ENCODE peak calls at places on chromosomes 11 and 22, in five cellular contexts. H is PC-9, O is tibial nerve, E is IMR-90, W is tibial artery. D is an unnamed sample.

GRCh38 chr11:57072640-57073039 is 83.9 kb downstream of the OR5AK2 start:
- DNase-seq in H (peak; percentile 98), O (peak; percentile 6), E (peak; percentile 97), W (no peak), D (no peak)

GRCh38 chr11:86811637-86812321 is 11.4 kb downstream of the PRSS23 start:
- DNase-seq in H (peak; percentile 85), O (no peak), E (peak; percentile 85), W (no peak), D (no peak)

GRCh38 chr11:45864041-45864440 is 16.8 kb downstream of the CRY2 start:
- DNase-seq in H (no peak), O (no peak), E (peak; percentile 21), W (no peak), D (no peak)

GRCh38 chr11:46682773-46683752 is 17.4 kb downstream of the ARHGAP1 start:
- DNase-seq in H (no peak), O (no peak), E (no peak), W (no peak), D (peak; percentile 58)

GRCh38 chr11:44615913-44616806 is 50.7 kb downstream of the CD82 start:
- DNase-seq in H (no peak), O (no peak), E (no peak), W (peak; percentile 9), D (peak; percentile 5)

GRCh38 chr22:19480173-19480568 is 451 bp downstream of the CDC45 start:
- DNase-seq in H (no peak), O (no peak), E (no peak), W (no peak), D (no peak)

GRCh38 chr11:63767415-63768231 is 952 bp downstream of the ZFTA start:
- DNase-seq in H (peak; percentile 64), O (peak; percentile 73), E (peak; percentile 74), W (peak; percentile 84), D (peak; percentile 34)

GRCh38 chr22:47816121-47816915 is 1053.9 kb downstream of the TBC1D22A start:
- DNase-seq in H (no peak), O (no peak), E (no peak), W (no peak), D (no peak)

GRCh38 chr11:70532728-70533127 is 134.4 kb downstream of the CTTN start:
- DNase-seq in H (no peak), O (no peak), E (peak; percentile 28), W (no peak), D (no peak)

GRCh38 chr11:116730568-116730967 is 42.2 kb downstream of the BUD13 start:
- DNase-seq in H (no peak), O (no peak), E (no peak), W (no peak), D (no peak)

GRCh38 chr11:134411887-134412507 is at the start of gene B3GAT1:
- DNase-seq in H (no peak), O (no peak), E (no peak), W (no peak), D (no peak)

GRCh38 chr11:9568161-9568853 is 5.2 kb upstream of the WEE1 start:
- DNase-seq in H (no peak), O (no peak), E (peak; percentile 28), W (no peak), D (no peak)

GRCh38 chr11:76752321-76753175 is 30.6 kb upstream of the TSKU start:
- DNase-seq in H (no peak), O (peak; percentile 89), E (peak; percentile 88), W (peak; percentile 91), D (peak; percentile 77)

GRCh38 chr11:71444811-71445210 is 3.4 kb downstream of the DHCR7 start:
- DNase-seq in H (no peak), O (no peak), E (no peak), W (no peak), D (no peak)

GRCh38 chr11:86524603-86525352 is 147.6 kb downstream of the ME3 start:
- DNase-seq in H (peak; percentile 83), O (no peak), E (peak; percentile 73), W (no peak), D (no peak)

GRCh38 chr22:47290706-47291430 is 528.4 kb downstream of the TBC1D22A start:
- DNase-seq in H (no peak), O (no peak), E (no peak), W (peak; percentile 5), D (no peak)

GRCh38 chr11:74024630-74025029 is 15.7 kb upstream of the UCP3 start:
- DNase-seq in H (no peak), O (peak; percentile 72), E (peak; percentile 92), W (peak; percentile 90), D (peak; percentile 73)

GRCh38 chr22:44530106-44530505 is 32.1 kb upstream of the RTL6 start:
- DNase-seq in H (no peak), O (no peak), E (peak; percentile 35), W (no peak), D (no peak)

GRCh38 chr11:102452461-102453285 is at the start of gene TMEM123:
- DNase-seq in H (peak; percentile 73), O (peak; percentile 67), E (peak; percentile 58), W (peak; percentile 67), D (peak; percentile 31)

GRCh38 chr11:103055174-103055890 is 36.6 kb downstream of the DCUN1D5 start:
- DNase-seq in H (no peak), O (no peak), E (peak; percentile 65), W (no peak), D (no peak)

GRCh38 chr22:48089601-48090331 is 1327.3 kb downstream of the TBC1D22A start:
- DNase-seq in H (no peak), O (peak; percentile 53), E (no peak), W (peak; percentile 48), D (peak; percentile 13)

GRCh38 chr11:3130269-3131071 is 34.6 kb downstream of the OSBPL5 start:
- DNase-seq in H (no peak), O (no peak), E (no peak), W (no peak), D (no peak)

GRCh38 chr11:3132831-3133455 is 32.2 kb downstream of the OSBPL5 start:
- DNase-seq in H (no peak), O (no peak), E (no peak), W (no peak), D (peak; percentile 8)

GRCh38 chr11:3131330-3131941 is 33.7 kb downstream of the OSBPL5 start:
- DNase-seq in H (no peak), O (no peak), E (no peak), W (no peak), D (no peak)

GRCh38 chr11:3133456-3134217 is 31.5 kb downstream of the OSBPL5 start:
- DNase-seq in H (no peak), O (no peak), E (no peak), W (no peak), D (no peak)

DNA sequence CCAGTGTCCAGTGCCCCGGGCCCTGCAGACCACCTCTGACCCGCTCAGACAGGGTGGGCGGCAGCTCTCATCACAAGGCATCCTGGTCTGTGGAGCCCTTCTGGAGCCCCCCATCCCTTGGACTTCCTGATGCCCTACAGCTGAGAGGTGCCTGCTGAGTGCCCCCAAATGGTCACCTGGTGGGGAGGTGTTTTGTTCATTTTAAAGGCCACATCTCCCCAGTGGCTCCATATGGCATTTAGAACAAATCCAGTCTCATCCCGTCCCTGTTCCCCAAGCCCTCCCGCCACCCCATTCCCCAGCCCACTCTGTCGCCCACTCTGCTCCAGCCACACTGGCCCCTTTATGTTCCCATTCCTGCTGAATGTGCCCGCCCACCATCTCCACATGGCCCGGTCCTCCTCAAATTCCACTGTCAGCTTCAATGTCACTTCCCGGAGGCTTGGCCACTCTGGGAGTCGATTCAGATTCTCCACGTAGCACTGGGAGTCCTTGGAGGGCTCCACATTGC is 32.8 kb downstream of the OSBPL5 start:
- DNase-seq in H (no peak), O (no peak), E (no peak), W (no peak), D (no peak)
- H3K4me3 ChIP-seq in H (no peak overlapping the region), O (no peak overlapping the region), E (no peak overlapping the region), W (no peak overlapping the region), D (no peak overlapping the region)

GRCh38 chr11:100922116-100922515 is 207.5 kb downstream of the PGR start:
- DNase-seq in H (peak; percentile 19), O (no peak), E (no peak), W (no peak), D (no peak)
- H3K4me1 ChIP-seq in H (peaks cover 17% of the 10 kb centered on the region), O (no peaks in the 10 kb centered on the region), E (peaks cover 7% of the 10 kb centered on the region), W (no peaks in the 10 kb centered on the region), D (no peaks in the 10 kb centered on the region)

DNA sequence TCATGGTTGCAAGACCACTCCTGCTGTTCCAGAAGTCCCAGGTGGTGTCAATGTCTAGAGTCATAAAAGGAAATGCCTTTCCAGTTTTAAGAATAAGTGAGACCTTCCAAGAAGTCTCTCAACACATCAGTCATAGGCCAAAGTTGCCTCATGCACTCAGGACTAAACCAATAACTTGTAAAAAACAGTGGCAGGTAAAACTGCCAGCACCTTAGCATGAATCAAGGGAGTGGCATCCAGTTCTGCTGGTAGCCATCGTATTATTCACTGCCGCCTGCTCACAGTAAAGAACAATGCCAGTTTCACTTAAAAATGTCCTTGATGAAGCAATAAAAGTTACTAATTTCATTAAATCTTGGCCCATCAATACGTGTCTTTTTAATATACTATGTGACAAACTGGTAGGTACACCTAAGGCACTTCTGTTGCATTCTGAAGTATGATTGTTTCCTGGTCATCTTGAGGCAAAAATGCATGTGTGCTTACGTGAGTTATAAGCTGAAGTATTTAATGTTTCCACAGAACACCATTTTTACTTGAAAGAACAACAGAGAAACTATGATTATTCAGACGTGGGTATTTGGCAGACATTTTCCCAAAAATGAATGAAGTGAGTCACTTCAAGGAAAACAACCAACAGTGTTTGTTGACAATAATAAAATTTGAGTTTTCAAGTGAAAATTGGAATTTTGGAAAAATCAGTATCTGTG is 125.2 kb upstream of the SNX19 start:
- DNase-seq in H (peak; percentile 91), O (no peak), E (no peak), W (no peak), D (no peak)
- H3K4me3 ChIP-seq in H (no peak overlapping the region), O (no peak overlapping the region), E (no peak overlapping the region), W (no peak overlapping the region), D (no peak overlapping the region)

GRCh38 chr22:23836281-23836680 is 2.5 kb downstream of the DERL3 start:
- DNase-seq in H (no peak), O (no peak), E (no peak), W (no peak), D (no peak)
- H3K4me1 ChIP-seq in H (no peaks in the 10 kb centered on the region), O (no peaks in the 10 kb centered on the region), E (peaks cover 2% of the 10 kb centered on the region), W (peaks cover 29% of the 10 kb centered on the region), D (peaks cover 78% of the 10 kb centered on the region)

GRCh38 chr11:118606844-118607228 is 579 bp upstream of the PHLDB1 start:
- DNase-seq in H (no peak), O (no peak), E (no peak), W (no peak), D (no peak)
- H3K4me3 ChIP-seq in H (no peak overlapping the region), O (no peak overlapping the region), E (no peak overlapping the region), W (no peak overlapping the region), D (peak overlapping the region; percentile 74)

GRCh38 chr22:36926721-36927435 is 13.4 kb downstream of the CSF2RB start:
- DNase-seq in H (no peak), O (no peak), E (no peak), W (no peak), D (no peak)
- H3K4me1 ChIP-seq in H (peaks cover 16% of the 10 kb centered on the region), O (no peaks in the 10 kb centered on the region), E (no peaks in the 10 kb centered on the region), W (no peaks in the 10 kb centered on the region), D (no peaks in the 10 kb centered on the region)